ENCODE peak calls at places on chromosomes 2 and 18, in ten cellular contexts. H is Peyer's patch; A is endothelial cell; I is stomach; X is ACHN; M is stimulated activated CD4-positive, alpha-beta T cell treated with anti-CD3 and anti-CD28 coated beads, Interleukin-15, amount 100 ng/mL, for 24 hours; U is NCI-H524; O is NCI-H510A treated with DMSO at 0.1 percent for 48 hours; D is T-helper 9 cell; W is T-helper 17 cell. L is an unnamed sample.

GRCh38 chr18:34001376-34001775 is 223.3 kb downstream of the NOL4 start:
- DNase-seq in H (no peak), A (no peak), I (no peak), X (no peak), M (no peak), U (no peak), O (no peak), D (no peak), W (no peak), L (peak)

GRCh38 chr2:30095402-30095801 is 51.4 kb upstream of the YPEL5 start:
- DNase-seq in H (no peak), A (no peak), I (no peak), X (no peak), M (no peak), U (no peak), O (no peak), D (no peak), W (no peak), L (no peak)

GRCh38 chr2:217922101-217923006 is 80.4 kb downstream of the TNS1 start:
- DNase-seq in H (no peak), A (no peak), I (no peak), X (no peak), M (no peak), U (no peak), O (peak), D (no peak), W (no peak), L (no peak)

GRCh38 chr2:12861344-12861942 is 144.7 kb downstream of the TRIB2 start:
- DNase-seq in H (no peak), A (no peak), I (no peak), X (no peak), M (peak), U (no peak), O (no peak), D (no peak), W (no peak), L (no peak)

GRCh38 chr2:217438136-217438535 is 564.7 kb downstream of the TNS1 start:
- DNase-seq in H (no peak), A (no peak), I (no peak), X (no peak), M (no peak), U (no peak), O (no peak), D (no peak), W (no peak), L (no peak)

GRCh38 chr2:58428553-58429284 is 187.6 kb upstream of the FANCL start:
- DNase-seq in H (no peak), A (peak), I (no peak), X (no peak), M (no peak), U (peak), O (peak), D (no peak), W (no peak), L (peak)

GRCh38 chr2:163737563-163737962 is 1.8 kb upstream of the FIGN start:
- DNase-seq in H (no peak), A (no peak), I (no peak), X (no peak), M (no peak), U (no peak), O (no peak), D (no peak), W (no peak), L (no peak)

GRCh38 chr2:233329489-233330135 is 22.0 kb downstream of the SAG start:
- DNase-seq in H (no peak), A (no peak), I (no peak), X (no peak), M (no peak), U (peak), O (no peak), D (no peak), W (no peak), L (no peak)

GRCh38 chr2:237254911-237255578 is 158.9 kb downstream of the COL6A3 start:
- DNase-seq in H (no peak), A (no peak), I (no peak), X (no peak), M (no peak), U (no peak), O (no peak), D (no peak), W (no peak), L (no peak)

GRCh38 chr2:109242222-109242653 is 113.2 kb downstream of the SH3RF3 start:
- DNase-seq in H (no peak), A (no peak), I (no peak), X (no peak), M (no peak), U (no peak), O (no peak), D (no peak), W (no peak), L (no peak)

GRCh38 chr2:9815076-9815475 is 28.2 kb upstream of the TAF1B start:
- DNase-seq in H (no peak), A (no peak), I (peak), X (no peak), M (no peak), U (no peak), O (no peak), D (no peak), W (no peak), L (no peak)

GRCh38 chr2:75260946-75261345 is 61.6 kb upstream of the TACR1 start:
- DNase-seq in H (no peak), A (no peak), I (no peak), X (no peak), M (no peak), U (no peak), O (no peak), D (no peak), W (no peak), L (no peak)

GRCh38 chr2:11642972-11643371 is 27.0 kb downstream of the NTSR2 start:
- DNase-seq in H (no peak), A (no peak), I (no peak), X (no peak), M (no peak), U (no peak), O (no peak), D (no peak), W (no peak), L (no peak)

GRCh38 chr2:64548795-64549194 is 24.7 kb downstream of the AFTPH start:
- DNase-seq in H (no peak), A (no peak), I (no peak), X (no peak), M (no peak), U (no peak), O (no peak), D (no peak), W (no peak), L (no peak)

GRCh38 chr18:13532406-13533075 is 193.8 kb downstream of the FAM210A start:
- DNase-seq in H (no peak), A (no peak), I (no peak), X (no peak), M (no peak), U (no peak), O (no peak), D (no peak), W (no peak), L (no peak)

GRCh38 chr2:191020742-191021381 is 6.9 kb upstream of the STAT1 start:
- DNase-seq in H (peak), A (no peak), I (peak), X (peak), M (peak), U (peak), O (peak), D (no peak), W (no peak), L (peak)

GRCh38 chr18:24875286-24875685 is 414.8 kb downstream of the HRH4 start:
- DNase-seq in H (no peak), A (no peak), I (no peak), X (no peak), M (no peak), U (no peak), O (no peak), D (no peak), W (no peak), L (no peak)

GRCh38 chr2:95314964-95315611 is 17.9 kb downstream of the KCNIP3 start:
- DNase-seq in H (no peak), A (peak), I (peak), X (peak), M (no peak), U (peak), O (peak), D (no peak), W (no peak), L (no peak)

GRCh38 chr2:237864030-237864931 is 4.9 kb downstream of the RAMP1 start:
- DNase-seq in H (no peak), A (no peak), I (no peak), X (no peak), M (no peak), U (no peak), O (no peak), D (no peak), W (no peak), L (no peak)

GRCh38 chr18:62425465-62426190 is 97.2 kb upstream of the ZCCHC2 start:
- DNase-seq in H (peak), A (peak), I (peak), X (peak), M (peak), U (peak), O (peak), D (peak), W (peak), L (peak)

GRCh38 chr2:172090044-172090946 is 5.0 kb downstream of the DLX1 start:
- DNase-seq in H (peak), A (no peak), I (no peak), X (no peak), M (peak), U (no peak), O (no peak), D (no peak), W (no peak), L (no peak)

GRCh38 chr2:133674433-133675331 is 106.4 kb upstream of the NCKAP5 start:
- DNase-seq in H (no peak), A (peak), I (peak), X (no peak), M (no peak), U (peak), O (peak), D (no peak), W (no peak), L (no peak)

GRCh38 chr2:2569836-2570235 is 238.8 kb upstream of the MYT1L start:
- DNase-seq in H (no peak), A (no peak), I (no peak), X (no peak), M (no peak), U (no peak), O (no peak), D (no peak), W (no peak), L (no peak)

GRCh38 chr18:62850619-62851306 is 135.4 kb downstream of the PHLPP1 start:
- DNase-seq in H (no peak), A (no peak), I (no peak), X (no peak), M (no peak), U (no peak), O (peak), D (no peak), W (no peak), L (no peak)

GRCh38 chr2:172182624-172183023 is 79.9 kb upstream of the DLX2 start:
- DNase-seq in H (no peak), A (no peak), I (no peak), X (no peak), M (no peak), U (no peak), O (no peak), D (no peak), W (no peak), L (no peak)

GRCh38 chr2:8168007-8168717 is 513.7 kb upstream of the ID2 start:
- DNase-seq in H (no peak), A (no peak), I (no peak), X (no peak), M (no peak), U (no peak), O (no peak), D (no peak), W (no peak), L (no peak)

GRCh38 chr2:216696751-216697560 is 1.6 kb upstream of the IGFBP5 start:
- DNase-seq in H (no peak), A (no peak), I (no peak), X (peak), M (no peak), U (peak), O (peak), D (no peak), W (no peak), L (no peak)

GRCh38 chr18:3498705-3499451 is 48.9 kb downstream of the TGIF1 start:
- DNase-seq in H (no peak), A (peak), I (peak), X (no peak), M (peak), U (peak), O (no peak), D (peak), W (no peak), L (peak)

GRCh38 chr2:65057391-65058052 is 1.3 kb downstream of the CEP68 start:
- DNase-seq in H (peak), A (no peak), I (no peak), X (no peak), M (peak), U (no peak), O (peak), D (peak), W (peak), L (no peak)

GRCh38 chr2:10160226-10160955 is 37.9 kb downstream of the RRM2 start:
- DNase-seq in H (no peak), A (no peak), I (no peak), X (no peak), M (no peak), U (peak), O (no peak), D (no peak), W (no peak), L (no peak)

GRCh38 chr2:132503621-132504200 is 87.1 kb downstream of the GPR39 start:
- DNase-seq in H (no peak), A (no peak), I (no peak), X (no peak), M (no peak), U (no peak), O (no peak), D (no peak), W (no peak), L (no peak)

GRCh38 chr2:229044581-229044980 is 226.5 kb downstream of the PID1 start:
- DNase-seq in H (no peak), A (no peak), I (no peak), X (no peak), M (no peak), U (no peak), O (no peak), D (no peak), W (no peak), L (no peak)

GRCh38 chr18:77087391-77088141 is 45.0 kb downstream of the MBP start:
- DNase-seq in H (no peak), A (peak), I (peak), X (no peak), M (no peak), U (no peak), O (no peak), D (no peak), W (no peak), L (peak)

GRCh38 chr2:173064231-173064805 is 11.3 kb upstream of the MAP3K20 start:
- DNase-seq in H (no peak), A (no peak), I (no peak), X (no peak), M (no peak), U (no peak), O (no peak), D (no peak), W (no peak), L (no peak)

GRCh38 chr2:38099096-38099997 is 23.4 kb upstream of the CYP1B1 start:
- DNase-seq in H (no peak), A (no peak), I (no peak), X (no peak), M (no peak), U (no peak), O (no peak), D (no peak), W (no peak), L (no peak)

GRCh38 chr2:11914455-11914854 is 168.0 kb downstream of the LPIN1 start:
- DNase-seq in H (no peak), A (no peak), I (no peak), X (no peak), M (no peak), U (peak), O (no peak), D (no peak), W (no peak), L (no peak)

GRCh38 chr2:240322231-240322955 is 113.1 kb upstream of the GPC1 start:
- DNase-seq in H (no peak), A (no peak), I (no peak), X (no peak), M (no peak), U (no peak), O (no peak), D (no peak), W (no peak), L (no peak)

GRCh38 chr2:208363485-208363884 is 43.1 kb upstream of the PTH2R start:
- DNase-seq in H (no peak), A (no peak), I (no peak), X (peak), M (no peak), U (no peak), O (no peak), D (no peak), W (no peak), L (no peak)